ENCODE peak calls at places on chromosomes 4 and X, in nine cellular contexts. N is endodermal cell, K is HCT116, Y is upper lobe of left lung, E is SJSA1, I is upper lobe of right lung, G is colonic mucosa, F is left ventricle myocardium inferior, L is right atrium auricular region. X is an unnamed sample. For H3K4me1 and H3K36me3, the result is how much of the 10 kb centered on the place peaks cover.

GRCh38 chrX:21375795-21376069 is 1.5 kb downstream of the CNKSR2 start:
- DNase-seq in N (peak), K (no peak), Y (no peak), E (no peak), I (no peak), G (no peak), F (no peak), L (no peak), X (no peak)

GRCh38 chr4:7626551-7626950 is 191.8 kb upstream of the PSAPL1 start:
- DNase-seq in N (no peak), K (no peak), Y (no peak), E (no peak), I (no peak), G (no peak), F (no peak), L (no peak), X (no peak)

GRCh38 chr4:82629238-82630000 is 67.6 kb upstream of the TMEM150C start:
- DNase-seq in N (no peak), K (no peak), Y (no peak), E (no peak), I (no peak), G (no peak), F (no peak), L (no peak), X (no peak)

GRCh38 chr4:169042608-169043007 is 32.6 kb upstream of the CBR4 start:
- DNase-seq in N (no peak), K (no peak), Y (no peak), E (no peak), I (no peak), G (no peak), F (no peak), L (no peak), X (no peak)

GRCh38 chrX:14476169-14476568 is 53.2 kb upstream of the GLRA2 start:
- DNase-seq in N (no peak), K (no peak), Y (no peak), E (no peak), I (no peak), G (peak), F (no peak), L (no peak), X (no peak)

GRCh38 chr4:4432341-4433125 is 45.6 kb downstream of the NSG1 start:
- DNase-seq in N (peak), K (no peak), Y (no peak), E (no peak), I (no peak), G (no peak), F (no peak), L (no peak), X (no peak)

GRCh38 chr4:74536557-74536956 is 91.6 kb downstream of the AREG start:
- DNase-seq in N (no peak), K (no peak), Y (no peak), E (no peak), I (no peak), G (no peak), F (no peak), L (no peak), X (no peak)

GRCh38 chrX:41085883-41086626 is 810 bp downstream of the USP9X start:
- DNase-seq in N (peak), K (no peak), Y (peak), E (peak), I (peak), G (peak), F (peak), L (peak), X (peak)

GRCh38 chr4:169340834-169341233 is 70.1 kb upstream of the SH3RF1 start:
- DNase-seq in N (no peak), K (no peak), Y (no peak), E (no peak), I (no peak), G (no peak), F (no peak), L (no peak), X (no peak)

GRCh38 chr4:138275216-138275615 is 33.1 kb upstream of the SLC7A11 start:
- DNase-seq in N (no peak), K (no peak), Y (no peak), E (no peak), I (no peak), G (no peak), F (no peak), L (no peak), X (no peak)

GRCh38 chr4:93394488-93395185 is 433.9 kb upstream of the ATOH1 start:
- DNase-seq in N (no peak), K (no peak), Y (no peak), E (no peak), I (no peak), G (no peak), F (no peak), L (no peak), X (no peak)

GRCh38 chr4:148574502-148574901 is 132.3 kb upstream of the NR3C2 start:
- DNase-seq in N (no peak), K (no peak), Y (no peak), E (no peak), I (no peak), G (no peak), F (no peak), L (no peak), X (no peak)

GRCh38 chr4:20278195-20278594 is 26.5 kb downstream of the SLIT2 start:
- DNase-seq in N (no peak), K (no peak), Y (no peak), E (no peak), I (no peak), G (no peak), F (no peak), L (no peak), X (no peak)

GRCh38 chr4:175873707-175874106 is 61.6 kb upstream of the GPM6A start:
- DNase-seq in N (no peak), K (no peak), Y (no peak), E (no peak), I (no peak), G (no peak), F (no peak), L (no peak), X (no peak)

GRCh38 chr4:85905761-85906160 is 430.8 kb downstream of the ARHGAP24 start:
- DNase-seq in N (no peak), K (no peak), Y (no peak), E (no peak), I (no peak), G (no peak), F (no peak), L (no peak), X (no peak)

GRCh38 chr4:122005064-122005755 is 53.4 kb upstream of the TRPC3 start:
- DNase-seq in N (no peak), K (no peak), Y (no peak), E (no peak), I (no peak), G (no peak), F (no peak), L (no peak), X (no peak)

GRCh38 chrX:118717703-118718391 is 9.6 kb upstream of the IL13RA1 start:
- DNase-seq in N (no peak), K (no peak), Y (no peak), E (no peak), I (no peak), G (no peak), F (no peak), L (no peak), X (no peak)

GRCh38 chr4:40915318-40916217 is 165.8 kb downstream of the NSUN7 start:
- DNase-seq in N (no peak), K (no peak), Y (no peak), E (no peak), I (no peak), G (no peak), F (no peak), L (no peak), X (no peak)

GRCh38 chr4:153997506-153997905 is 208.6 kb upstream of the SFRP2 start:
- DNase-seq in N (no peak), K (no peak), Y (no peak), E (no peak), I (no peak), G (no peak), F (no peak), L (no peak), X (no peak)

GRCh38 chr4:156290811-156291210 is 337.1 kb upstream of the CTSO start:
- DNase-seq in N (no peak), K (no peak), Y (no peak), E (no peak), I (no peak), G (no peak), F (no peak), L (no peak), X (no peak)

GRCh38 chr4:53281438-53281837 is 84.4 kb downstream of the SCFD2 start:
- DNase-seq in N (no peak), K (no peak), Y (no peak), E (no peak), I (no peak), G (no peak), F (no peak), L (no peak), X (no peak)

GRCh38 chr4:99574530-99575314 is at the start of gene MTTP:
- DNase-seq in N (no peak), K (no peak), Y (no peak), E (no peak), I (no peak), G (no peak), F (no peak), L (no peak), X (no peak)

GRCh38 chr4:826508-827208 is 729 bp upstream of the CPLX1 start:
- DNase-seq in N (peak), K (no peak), Y (peak), E (no peak), I (peak), G (no peak), F (no peak), L (no peak), X (no peak)

GRCh38 chrX:19030805-19031204 is 46.9 kb upstream of the PHKA2 start:
- DNase-seq in N (no peak), K (no peak), Y (no peak), E (no peak), I (no peak), G (no peak), F (no peak), L (no peak), X (no peak)

GRCh38 chr4:304987-305680 is at the start of gene ZNF732:
- DNase-seq in N (no peak), K (no peak), Y (peak), E (no peak), I (no peak), G (peak), F (peak), L (peak), X (peak)

GRCh38 chr4:17094811-17095210 is 196.4 kb upstream of the LDB2 start:
- DNase-seq in N (no peak), K (no peak), Y (no peak), E (no peak), I (no peak), G (no peak), F (no peak), L (no peak), X (no peak)

GRCh38 chr4:170772429-170772828 is 682.7 kb upstream of the AADAT start:
- DNase-seq in N (no peak), K (no peak), Y (no peak), E (no peak), I (no peak), G (no peak), F (no peak), L (no peak), X (no peak)

GRCh38 chrX:100413231-100413630 is 3.2 kb upstream of the PCDH19 start:
- DNase-seq in N (peak), K (no peak), Y (no peak), E (no peak), I (no peak), G (peak), F (no peak), L (peak), X (no peak)

GRCh38 chrX:119654112-119654531 is 38.8 kb downstream of the SEPTIN6 start:
- DNase-seq in N (peak), K (no peak), Y (no peak), E (no peak), I (no peak), G (no peak), F (peak), L (peak), X (peak)

GRCh38 chr4:1187182-1187581 is 14.8 kb upstream of the SPON2 start:
- DNase-seq in N (no peak), K (no peak), Y (no peak), E (no peak), I (no peak), G (peak), F (no peak), L (peak), X (no peak)

GRCh38 chr4:87118826-87119225 is 101.6 kb downstream of the KLHL8 start:
- DNase-seq in N (peak), K (no peak), Y (no peak), E (peak), I (no peak), G (no peak), F (no peak), L (no peak), X (no peak)

GRCh38 chr4:155604718-155605601 is 61.7 kb upstream of the GUCY1A1 start:
- DNase-seq in N (no peak), K (no peak), Y (no peak), E (no peak), I (no peak), G (no peak), F (no peak), L (peak), X (peak)

GRCh38 chrX:48493890-48494364 is 14.9 kb upstream of the PORCN start:
- DNase-seq in N (peak), K (peak), Y (no peak), E (no peak), I (no peak), G (no peak), F (no peak), L (no peak), X (no peak)

GRCh38 chrX:74133156-74133796 is 170.7 kb upstream of the ZCCHC13 start:
- DNase-seq in N (peak), K (peak), Y (no peak), E (no peak), I (no peak), G (peak), F (no peak), L (no peak), X (no peak)

GRCh38 chr4:181958435-181958834 is 284.8 kb upstream of the TENM3 start:
- DNase-seq in N (no peak), K (no peak), Y (no peak), E (no peak), I (no peak), G (no peak), F (no peak), L (no peak), X (no peak)

GRCh38 chrX:103722505-103722904 is 11.8 kb downstream of the TMEM31 start:
- DNase-seq in N (no peak), K (no peak), Y (no peak), E (no peak), I (no peak), G (no peak), F (peak), L (no peak), X (no peak)

GRCh38 chr4:164304861-164305260 is 449.1 kb upstream of the SMIM31 start:
- DNase-seq in N (no peak), K (no peak), Y (no peak), E (no peak), I (no peak), G (no peak), F (no peak), L (no peak), X (no peak)

GRCh38 chr4:188455353-188455752 is 316.1 kb downstream of the TRIML1 start:
- DNase-seq in N (no peak), K (no peak), Y (no peak), E (no peak), I (no peak), G (no peak), F (no peak), L (no peak), X (no peak)

GRCh38 chrX:23334536-23334870 is at the start of gene PTCHD1:
- DNase-seq in N (no peak), K (no peak), Y (peak), E (no peak), I (no peak), G (no peak), F (no peak), L (no peak), X (no peak)
- H3K4me1 ChIP-seq in N (under half), K (under half), Y (under half), E (under half), I (under half), G (under half), F (under half), L (under half), X (under half)

GRCh38 chr4:3424522-3425095 is 17.2 kb upstream of the HGFAC start:
- DNase-seq in N (no peak), K (no peak), Y (peak), E (no peak), I (no peak), G (no peak), F (no peak), L (no peak), X (no peak)
- H3K36me3 ChIP-seq in N (under half), K (under half), Y (under half), E (half or more), I (half or more), G (under half), F (half or more), L (under half), X (half or more)

DNA sequence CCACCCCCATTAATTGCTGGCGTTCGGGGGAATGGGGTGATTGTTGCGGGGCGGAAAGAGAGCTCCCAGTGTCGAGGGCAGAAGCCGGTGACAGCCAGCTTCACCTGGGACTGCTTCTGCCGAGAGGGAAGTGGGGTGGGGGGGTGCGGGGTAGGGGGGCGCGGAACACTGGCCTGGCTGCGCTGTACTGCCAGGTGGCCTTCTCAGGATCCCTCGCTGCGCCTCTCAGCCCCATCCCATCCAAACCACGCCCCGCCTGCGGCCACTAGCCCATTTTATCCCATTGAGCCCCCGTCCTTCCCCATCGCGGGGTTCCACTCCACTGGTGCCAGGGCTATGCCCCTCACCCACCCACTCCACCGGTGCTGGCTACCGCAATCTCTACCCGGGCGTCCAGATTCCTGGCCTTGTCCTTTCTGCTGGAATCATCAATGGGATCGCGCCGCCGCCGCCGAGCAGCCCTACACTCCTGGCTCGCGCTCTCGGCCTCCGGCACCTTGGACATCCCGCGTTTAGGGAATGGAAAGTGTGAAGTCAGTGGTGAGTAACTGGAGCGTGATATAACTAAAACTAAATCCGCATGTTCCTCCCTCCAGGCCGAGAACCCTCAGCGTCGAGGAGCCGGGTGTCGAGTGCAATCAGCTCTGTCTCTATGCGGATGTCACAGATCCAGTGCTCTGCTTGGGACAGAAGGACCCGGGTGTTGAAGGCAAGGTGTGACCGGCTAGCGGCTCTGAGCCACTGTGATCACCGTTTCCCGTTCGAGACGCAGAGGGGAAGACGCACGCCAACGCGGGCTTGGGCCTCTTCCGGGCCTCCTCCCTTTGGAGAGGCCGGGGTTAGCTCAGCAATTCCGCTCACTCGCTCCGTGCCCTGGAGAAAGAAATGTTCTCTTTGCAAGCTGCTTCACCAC is 20.5 kb downstream of the NKX3-2 start:
- DNase-seq in N (no peak), K (no peak), Y (peak), E (no peak), I (no peak), G (no peak), F (no peak), L (no peak), X (no peak)
- H3K4me1 ChIP-seq in N (under half), K (under half), Y (under half), E (under half), I (under half), G (under half), F (under half), L (under half), X (under half)

GRCh38 chr4:75781328-75781727 is 57.0 kb downstream of the USO1 start:
- DNase-seq in N (no peak), K (no peak), Y (no peak), E (no peak), I (no peak), G (no peak), F (no peak), L (no peak), X (no peak)

GRCh38 chr4:75786526-75786925 is 62.1 kb downstream of the USO1 start:
- DNase-seq in N (no peak), K (no peak), Y (no peak), E (no peak), I (no peak), G (no peak), F (no peak), L (no peak), X (no peak)

GRCh38 chr4:75790024-75790423 is 65.6 kb downstream of the USO1 start:
- DNase-seq in N (no peak), K (no peak), Y (no peak), E (no peak), I (no peak), G (no peak), F (no peak), L (no peak), X (no peak)

GRCh38 chr4:75786938-75787337 is 62.6 kb downstream of the USO1 start:
- DNase-seq in N (no peak), K (no peak), Y (no peak), E (no peak), I (no peak), G (no peak), F (no peak), L (no peak), X (no peak)
- H3K36me3 ChIP-seq in N (half or more), K (under half), Y (under half), E (under half), I (half or more), G (under half), F (half or more), L (half or more), X (under half)

GRCh38 chr4:26864904-26865303 is 4.3 kb downstream of the STIM2 start:
- DNase-seq in N (no peak), K (no peak), Y (no peak), E (no peak), I (no peak), G (no peak), F (no peak), L (no peak), X (no peak)
- H3K4me1 ChIP-seq in N (under half), K (under half), Y (under half), E (under half), I (half or more), G (under half), F (half or more), L (under half), X (under half)

GRCh38 chr4:39324446-39324845 is 41.7 kb downstream of the RFC1 start:
- DNase-seq in N (no peak), K (no peak), Y (no peak), E (no peak), I (no peak), G (no peak), F (no peak), L (no peak), X (no peak)
- H3K36me3 ChIP-seq in N (half or more), K (under half), Y (under half), E (under half), I (half or more), G (under half), F (under half), L (under half), X (half or more)